ENCODE peak calls at places on chromosomes 1 and 21, in four cellular contexts. R is tibial nerve, V is spleen, I is ovary. T is an unnamed sample.

GRCh38 chr1:180586671-180587155 is 27.9 kb downstream of the OVAAL start:
- DNase-seq in R (no peak), V (no peak), I (no peak), T (no peak)

GRCh38 chr1:59027176-59027575 is 243.3 kb upstream of the JUN start:
- DNase-seq in R (no peak), I (no peak), V (no peak), T (no peak)

GRCh38 chr1:78003882-78004718 is 639 bp upstream of the DNAJB4 start:
- DNase-seq in I (peak), R (peak), V (peak), T (no peak)

GRCh38 chr1:8378981-8379470 is 61.1 kb downstream of the SLC45A1 start:
- DNase-seq in R (no peak), I (no peak), V (no peak), T (peak)

GRCh38 chr1:233245191-233245765 is 50.2 kb downstream of the PCNX2 start:
- DNase-seq in R (no peak), V (no peak), I (no peak), T (no peak)

GRCh38 chr1:205504311-205505075 is at the start of gene CDK18:
- DNase-seq in I (peak), R (peak), V (peak), T (peak)

GRCh38 chr1:27773732-27774445 is 870 bp downstream of the STX12 start:
- DNase-seq in R (peak), I (no peak), V (no peak), T (no peak)

GRCh38 chr1:20425622-20426021 is 60.4 kb downstream of the CAMK2N1 start:
- DNase-seq in I (no peak), V (no peak), R (no peak), T (no peak)

GRCh38 chr1:3663999-3664699 is 11.8 kb downstream of the TP73 start:
- DNase-seq in R (no peak), V (peak), I (no peak), T (peak)

GRCh38 chr1:51214615-51215131 is 21.4 kb upstream of the RNF11 start:
- DNase-seq in R (no peak), V (no peak), I (no peak), T (no peak)

GRCh38 chr1:11286735-11287410 is 13.9 kb downstream of the UBIAD1 start:
- DNase-seq in R (no peak), V (no peak), I (no peak), T (no peak)

GRCh38 chr21:14057313-14057712 is 153.4 kb downstream of the LIPI start:
- DNase-seq in I (no peak), R (no peak), V (peak), T (no peak)

GRCh38 chr1:7004181-7004580 is 218.9 kb downstream of the CAMTA1 start:
- DNase-seq in R (no peak), V (no peak), I (no peak), T (no peak)

GRCh38 chr1:42866549-42866948 is 20.1 kb downstream of the ZNF691 start:
- DNase-seq in R (no peak), V (no peak), I (no peak), T (no peak)

GRCh38 chr1:15621975-15622374 is 4.7 kb downstream of the DDI2 start:
- DNase-seq in I (no peak), V (no peak), R (no peak), T (no peak)

GRCh38 chr21:43634618-43635017 is 24.7 kb downstream of the HSF2BP start:
- DNase-seq in V (no peak), I (no peak), R (no peak), T (no peak)

GRCh38 chr1:15418811-15419515 is 9.3 kb downstream of the EFHD2 start:
- DNase-seq in R (no peak), V (no peak), I (no peak), T (no peak)

GRCh38 chr1:169148472-169149252 is 42.2 kb downstream of the ATP1B1 start:
- DNase-seq in V (no peak), R (no peak), I (no peak), T (no peak)

GRCh38 chr1:185984113-185984836 is 250.1 kb downstream of the HMCN1 start:
- DNase-seq in I (no peak), V (no peak), R (no peak), T (no peak)

GRCh38 chr1:38585460-38585859 is 274.1 kb downstream of the RRAGC start:
- DNase-seq in R (no peak), V (no peak), I (no peak), T (no peak)

GRCh38 chr1:214540324-214540723 is 11.1 kb downstream of the PTPN14 start:
- DNase-seq in V (no peak), I (no peak), R (no peak), T (no peak)

GRCh38 chr1:234108921-234109320 is 204.4 kb downstream of the SLC35F3 start:
- DNase-seq in I (no peak), V (no peak), R (no peak), T (no peak)

GRCh38 chr1:245092638-245092976 is 62.2 kb upstream of the KIF26B start:
- DNase-seq in R (no peak), V (no peak), I (no peak), T (no peak)

GRCh38 chr21:36282568-36283230 is 37.3 kb upstream of the MORC3 start:
- DNase-seq in V (no peak), I (no peak), R (no peak), T (no peak)

GRCh38 chr1:211975152-211975941 is 60.0 kb downstream of the INTS7 start:
- DNase-seq in R (no peak), I (no peak), V (no peak), T (no peak)

GRCh38 chr1:46409063-46409372 is 14.9 kb downstream of the FAAH start:
- DNase-seq in R (no peak), V (peak), I (no peak), T (no peak)

GRCh38 chr1:63603810-63604209 is 10.6 kb downstream of the PGM1 start:
- DNase-seq in V (no peak), I (no peak), R (no peak), T (no peak)

GRCh38 chr1:164579346-164579745 is 20.4 kb downstream of the PBX1 start:
- DNase-seq in I (no peak), R (no peak), V (no peak), T (no peak)

GRCh38 chr1:175208773-175209492 is 16.4 kb upstream of the KIAA0040 start:
- DNase-seq in I (no peak), R (no peak), V (no peak), T (no peak)

GRCh38 chr1:110059133-110059863 is 11.2 kb downstream of the ALX3 start:
- DNase-seq in V (peak), R (no peak), I (no peak), T (no peak)

GRCh38 chr1:150409504-150410362 is 45.8 kb downstream of the RPRD2 start:
- DNase-seq in V (no peak), I (no peak), R (no peak), T (no peak)

GRCh38 chr1:8477199-8477982 is 159.5 kb downstream of the SLC45A1 start:
- DNase-seq in R (no peak), V (no peak), I (no peak), T (no peak)

GRCh38 chr1:155324717-155325595 is 4.3 kb downstream of the RUSC1 start:
- DNase-seq in R (no peak), I (peak), V (peak), T (peak)

GRCh38 chr1:30778156-30778978 is 20.8 kb upstream of the LAPTM5 start:
- DNase-seq in V (peak), I (no peak), R (no peak), T (no peak)

GRCh38 chr1:94753171-94753972 is 66.8 kb upstream of the SLC44A3 start:
- DNase-seq in R (no peak), V (no peak), I (peak), T (no peak)

GRCh38 chr1:229621663-229622062 is 4.3 kb downstream of the TAF5L start:
- DNase-seq in R (no peak), V (no peak), I (no peak), T (no peak)

GRCh38 chr1:229624521-229624905 is 1.4 kb downstream of the TAF5L start:
- DNase-seq in V (no peak), I (no peak), R (no peak), T (no peak)

GRCh38 chr1:229624906-229625871 is 733 bp downstream of the TAF5L start:
- DNase-seq in R (peak), V (peak), I (peak), T (peak)

GRCh38 chr1:229623225-229623624 is 2.7 kb downstream of the TAF5L start:
- DNase-seq in I (no peak), R (no peak), V (no peak), T (no peak)

GRCh38 chr1:229623838-229624237 is 2.1 kb downstream of the TAF5L start:
- DNase-seq in I (no peak), V (no peak), R (no peak), T (no peak)
- H3K4me3 ChIP-seq in I (no peak), V (no peak), R (no peak), T (peak)

DNA sequence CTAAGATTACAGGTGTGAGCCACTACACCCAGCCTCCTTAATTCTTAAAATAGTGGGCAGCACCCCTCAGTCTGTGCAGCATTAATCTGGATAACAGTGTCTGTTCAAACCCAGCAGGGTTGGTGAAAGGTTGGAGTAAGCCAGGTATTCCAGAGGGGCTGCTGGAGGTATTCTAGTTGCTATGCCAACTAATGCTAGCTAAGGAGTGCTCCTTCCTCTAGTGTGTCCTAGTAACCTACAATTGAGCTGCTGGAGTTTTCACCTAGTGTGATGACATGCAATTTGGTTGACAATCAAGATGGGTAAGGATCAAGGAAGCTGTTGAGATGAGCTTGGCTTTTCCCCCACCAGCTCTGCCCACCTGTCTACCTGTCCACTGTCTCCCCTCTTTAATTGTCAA is 100.2 kb upstream of the IPO9 start:
- DNase-seq in R (no peak), I (no peak), V (no peak), T (no peak)
- H3K4me3 ChIP-seq in R (no peak), I (no peak), V (no peak), T (no peak)

GRCh38 chr1:159188375-159188788 is 16.3 kb upstream of the ACKR1 start:
- DNase-seq in R (peak), V (peak), I (peak), T (peak)
- H3K4me3 ChIP-seq in R (peak), V (no peak), I (peak), T (peak)

GRCh38 chr1:66752000-66752592 is at the start of gene DYNLT5:
- DNase-seq in R (no peak), V (peak), I (peak), T (peak)
- H3K4me3 ChIP-seq in R (peak), V (peak), I (peak), T (peak)

DNA sequence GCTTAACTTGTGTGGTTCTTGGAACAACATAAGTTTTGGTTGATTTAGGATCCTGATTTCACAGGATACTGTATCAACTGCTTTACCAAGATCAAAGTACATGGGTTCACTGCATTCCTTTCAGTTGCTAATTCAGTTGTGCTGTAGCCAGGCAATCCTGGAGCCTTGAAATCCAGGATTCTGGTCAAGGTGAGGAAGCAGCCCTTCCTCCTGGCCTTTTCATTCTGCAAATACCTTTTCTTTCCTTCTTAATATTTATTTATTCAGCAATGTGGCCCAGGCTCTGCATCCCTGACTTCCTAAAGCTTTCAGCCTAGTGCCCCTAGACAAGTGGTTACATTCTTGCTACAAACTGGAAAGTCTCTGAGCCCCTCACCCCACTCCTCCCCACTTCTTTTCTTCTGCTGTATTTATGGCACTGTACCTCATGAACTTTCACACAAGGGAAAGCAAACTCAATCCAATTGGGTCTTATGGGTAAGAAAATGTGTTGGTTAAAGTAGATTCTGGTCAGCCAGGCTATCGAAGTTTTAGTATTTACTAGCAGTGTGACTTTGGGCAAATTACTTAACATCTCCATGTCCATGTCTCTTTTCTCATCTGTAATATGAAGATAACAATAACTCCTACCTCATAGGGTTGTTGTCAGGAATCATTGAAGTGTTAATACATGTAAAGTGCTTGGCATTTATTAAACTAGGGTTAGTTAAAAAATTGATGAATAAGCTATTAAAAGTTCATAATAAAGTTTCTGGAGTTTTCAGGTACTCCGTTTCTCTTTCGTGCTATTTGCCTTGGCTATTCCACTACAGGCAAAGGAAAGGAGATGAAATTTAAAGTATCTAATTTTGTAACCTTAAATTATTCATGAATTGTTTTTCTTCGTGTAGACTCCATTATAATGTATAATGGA is 16.4 kb downstream of the LRRC8D start:
- DNase-seq in I (no peak), V (no peak), R (no peak), T (no peak)
- H3K4me3 ChIP-seq in I (no peak), V (no peak), R (no peak), T (no peak)

GRCh38 chr1:106978477-106979322 is 77.8 kb upstream of the PRMT6 start:
- DNase-seq in I (no peak), V (no peak), R (peak), T (no peak)
- H3K4me3 ChIP-seq in I (no peak), V (no peak), R (no peak), T (no peak)

DNA sequence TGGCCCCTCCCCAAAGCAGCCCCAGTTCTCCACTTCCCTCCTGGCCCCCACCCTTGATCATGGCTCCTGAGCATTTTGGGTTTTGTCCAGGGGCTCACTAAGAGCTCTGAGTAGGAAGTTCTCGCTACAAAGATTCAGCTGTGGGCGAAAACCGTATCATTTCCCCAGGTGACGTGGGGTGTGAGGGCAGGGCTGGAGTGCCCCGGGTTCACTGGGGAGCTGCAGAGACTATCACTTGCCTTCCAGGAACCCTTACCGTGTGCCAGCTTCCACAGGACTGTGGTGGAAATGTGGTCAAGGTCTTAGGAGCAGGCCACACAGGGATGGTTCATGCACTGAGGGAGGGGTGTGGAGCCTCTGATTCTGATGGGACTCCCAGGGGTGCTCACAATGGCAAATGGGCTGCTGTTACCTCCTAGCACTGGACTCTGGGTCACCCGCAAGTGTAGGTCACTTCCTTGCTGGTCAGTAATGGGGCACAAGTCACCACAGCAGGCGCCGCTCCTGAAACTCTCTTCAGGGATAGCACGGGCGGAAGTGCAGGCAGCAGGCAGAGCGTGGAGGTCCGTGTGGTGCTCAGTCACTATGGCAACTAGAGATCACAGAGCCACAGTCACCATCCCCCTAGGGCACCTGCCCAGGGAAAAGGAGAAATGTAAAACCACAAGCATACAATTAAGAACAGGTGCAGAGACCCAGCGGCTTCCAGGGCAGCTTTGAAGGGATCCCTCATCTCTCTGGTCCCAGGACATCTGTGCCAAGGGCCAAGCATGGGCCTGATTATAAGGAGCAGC is 35.4 kb downstream of the RSPH1 start:
- DNase-seq in V (peak), I (no peak), R (no peak), T (no peak)
- H3K4me3 ChIP-seq in V (no peak), I (no peak), R (no peak), T (no peak)

GRCh38 chr1:2039251-2039650 is 11.0 kb upstream of the PRKCZ start:
- DNase-seq in I (no peak), R (no peak), V (no peak), T (no peak)

GRCh38 chr1:2041887-2042286 is 8.3 kb upstream of the PRKCZ start:
- DNase-seq in R (no peak), V (no peak), I (no peak), T (no peak)

GRCh38 chr1:2043886-2044285 is 6.3 kb upstream of the PRKCZ start:
- DNase-seq in I (no peak), V (no peak), R (no peak), T (no peak)

GRCh38 chr1:2042830-2043773 is 7.1 kb upstream of the PRKCZ start:
- DNase-seq in R (no peak), I (no peak), V (no peak), T (no peak)

DNA sequence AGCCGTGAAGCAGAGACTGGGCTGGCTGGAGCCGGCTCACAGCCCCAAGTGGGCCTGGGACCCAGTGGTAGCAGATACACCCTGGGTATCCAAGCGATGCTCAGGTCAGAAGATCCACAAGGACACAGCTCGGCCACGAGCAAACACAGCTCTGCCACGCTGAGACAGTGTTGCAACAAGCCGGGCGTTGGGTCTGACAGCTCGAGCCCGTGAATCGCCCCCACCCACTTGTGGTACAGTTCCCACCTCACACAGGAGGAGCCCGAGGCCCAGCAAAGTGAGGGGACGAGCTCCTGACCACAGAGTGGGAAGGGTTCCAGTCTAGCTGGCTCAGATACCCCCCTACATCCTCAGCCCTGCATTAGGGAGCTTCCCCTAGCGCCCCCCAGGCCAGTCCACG is 8.9 kb upstream of the PRKCZ start:
- DNase-seq in R (no peak), I (no peak), V (no peak), T (no peak)
- H3K4me3 ChIP-seq in R (no peak), I (no peak), V (no peak), T (no peak)